ENCODE peak calls at places on chromosomes 16 and 17, in seven cellular contexts. C is effector memory CD4-positive, alpha-beta T cell; X is keratinocyte; F is BE2C; S is stimulated activated CD4-positive, alpha-beta T cell treated with anti-CD3 and anti-CD28 coated beads, TNF-alpha, amount 100 ng/mL, for 48 hours; D is NCI-H1092 treated with DMSO at 0.1 percent for 48 hours; Z is COLO829. P is an unnamed sample.

GRCh38 chr17:51499906-51500305 is 239.6 kb downstream of the UTP18 start:
- DNase-seq in D (no peak), C (no peak), Z (no peak), F (peak), S (no peak), X (no peak), P (no peak)

GRCh38 chr16:81448154-81449131 is 3.8 kb downstream of the CMIP start:
- DNase-seq in Z (no peak), S (no peak), C (no peak), X (no peak), D (peak), F (no peak), P (no peak)

GRCh38 chr17:77802811-77803220 is 155.7 kb upstream of the TNRC6C start:
- DNase-seq in D (peak), Z (no peak), S (no peak), X (no peak), F (peak), C (no peak), P (no peak)

GRCh38 chr16:61653544-61653943 is 382.7 kb downstream of the CDH8 start:
- DNase-seq in X (no peak), Z (no peak), D (no peak), S (no peak), F (no peak), C (no peak), P (no peak)

GRCh38 chr16:75019007-75019406 is 20.2 kb downstream of the ZNRF1 start:
- DNase-seq in S (no peak), F (no peak), D (no peak), Z (no peak), C (no peak), X (no peak), P (no peak)

GRCh38 chr17:47727704-47728036 is 5.4 kb upstream of the TBX21 start:
- DNase-seq in F (no peak), C (no peak), D (no peak), S (no peak), Z (no peak), X (no peak), P (no peak)

GRCh38 chr17:2406903-2407790 is 6.3 kb upstream of the MNT start:
- DNase-seq in Z (peak), F (no peak), X (no peak), D (no peak), C (no peak), S (peak), P (no peak)

GRCh38 chr17:82097187-82097918 is 683 bp downstream of the FASN start:
- DNase-seq in D (peak), F (peak), C (no peak), X (no peak), S (peak), Z (no peak), P (no peak)

GRCh38 chr17:2926019-2926650 is 129.9 kb downstream of the RAP1GAP2 start:
- DNase-seq in S (no peak), F (peak), C (no peak), X (peak), D (no peak), Z (no peak), P (peak)

GRCh38 chr17:50307654-50308053 is 33.4 kb downstream of the TMEM92 start:
- DNase-seq in Z (no peak), X (no peak), D (no peak), S (no peak), F (no peak), C (no peak), P (no peak)

GRCh38 chr17:17830740-17831207 is 6.0 kb downstream of the SREBF1 start:
- DNase-seq in X (no peak), F (no peak), Z (no peak), D (no peak), S (no peak), C (no peak), P (no peak)

GRCh38 chr17:73291260-73291801 is 20.5 kb downstream of the CDC42EP4 start:
- DNase-seq in Z (no peak), D (no peak), F (no peak), S (no peak), C (no peak), X (no peak), P (peak)